ENCODE peak calls at places on chromosomes 11 and 22, in six cellular contexts. I, U, R, Z, D and A are unnamed samples.

GRCh38 chr11:59199546-59200420 is 12.9 kb downstream of the MPEG1 start:
- DNase-seq in I (no peak), U (no peak), R (no peak), Z (no peak), D (no peak), A (no peak)

GRCh38 chr11:122748968-122749687 is 89.2 kb upstream of the CRTAM start:
- DNase-seq in I (peak; percentile 41), U (no peak), R (peak; percentile 95), Z (no peak), D (no peak), A (no peak)

GRCh38 chr11:10488121-10488580 is 33.1 kb downstream of the AMPD3 start:
- DNase-seq in I (no peak), U (peak; percentile 64), R (no peak), Z (no peak), D (no peak), A (no peak)

GRCh38 chr22:44661070-44661469 is 40.9 kb upstream of the PRR5 start:
- DNase-seq in I (no peak), U (no peak), R (no peak), Z (no peak), D (no peak), A (no peak)

GRCh38 chr11:61737131-61737530 is 15.3 kb upstream of the MYRF start:
- DNase-seq in I (no peak), U (no peak), R (no peak), Z (no peak), D (no peak), A (no peak)

GRCh38 chr11:13140028-13140870 is 131.1 kb downstream of the RASSF10 start:
- DNase-seq in I (no peak), U (peak; percentile 80), R (no peak), Z (no peak), D (no peak), A (no peak)

GRCh38 chr11:123441161-123441560 is 11.1 kb downstream of the GRAMD1B start:
- DNase-seq in I (no peak), U (no peak), R (no peak), Z (no peak), D (no peak), A (no peak)

GRCh38 chr11:85685820-85686459 is at the start of gene CCDC89:
- DNase-seq in I (peak; percentile 53), U (no peak), R (peak; percentile 96), Z (peak; percentile 66), D (peak; percentile 76), A (no peak)

GRCh38 chr11:72411623-72412532 is 22.5 kb downstream of the CLPB start:
- DNase-seq in I (no peak), U (peak; percentile 68), R (no peak), Z (no peak), D (peak; percentile 34), A (no peak)

GRCh38 chr11:58576792-58577440 is 1.3 kb upstream of the LPXN start:
- DNase-seq in I (no peak), U (no peak), R (peak; percentile 38), Z (no peak), D (no peak), A (no peak)

GRCh38 chr22:41833369-41834004 is 582 bp downstream of the SREBF2 start:
- DNase-seq in I (peak; percentile 45), U (peak; percentile 43), R (no peak), Z (peak; percentile 54), D (peak; percentile 49), A (no peak)

GRCh38 chr11:45926001-45926401 is 3.5 kb downstream of the LARGE2 start:
- DNase-seq in I (peak; percentile 20), U (no peak), R (no peak), Z (no peak), D (no peak), A (peak; percentile 21)

GRCh38 chr22:48445113-48445827 is 1382.4 kb downstream of the BRD1 start:
- DNase-seq in I (no peak), U (no peak), R (no peak), Z (no peak), D (no peak), A (no peak)

GRCh38 chr11:69498614-69499175 is 17.2 kb downstream of the LINC01488 start:
- DNase-seq in I (no peak), U (no peak), R (no peak), Z (no peak), D (no peak), A (no peak)

GRCh38 chr11:72930011-72930410 is 115.8 kb downstream of the ATG16L2 start:
- DNase-seq in I (no peak), U (peak; percentile 4), R (no peak), Z (no peak), D (no peak), A (no peak)

GRCh38 chr11:130478204-130478701 is 29.8 kb downstream of the ADAMTS15 start:
- DNase-seq in I (no peak), U (peak; percentile 32), R (peak; percentile 83), Z (peak; percentile 85), D (peak; percentile 78), A (no peak)

GRCh38 chr11:21710791-21711190 is 482.1 kb upstream of the ANO5 start:
- DNase-seq in I (no peak), U (no peak), R (no peak), Z (no peak), D (no peak), A (no peak)

GRCh38 chr11:13826505-13827278 is 135.8 kb upstream of the SPON1 start:
- DNase-seq in I (no peak), U (no peak), R (peak; percentile 2), Z (no peak), D (no peak), A (no peak)

GRCh38 chr11:83648610-83649467 is 362.7 kb upstream of the CCDC90B start:
- DNase-seq in I (no peak), U (no peak), R (no peak), Z (no peak), D (no peak), A (no peak)

GRCh38 chr11:128669491-128669890 is 24.4 kb upstream of the FLI1 start:
- DNase-seq in I (no peak), U (no peak), R (peak; percentile 54), Z (no peak), D (no peak), A (no peak)

GRCh38 chr11:114115406-114116054 is 56.0 kb downstream of the ZBTB16 start:
- DNase-seq in I (no peak), U (no peak), R (no peak), Z (no peak), D (no peak), A (no peak)

GRCh38 chr22:43090130-43090789 is 1.1 kb upstream of the TTLL1 start:
- DNase-seq in I (peak; percentile 49), U (peak; percentile 60), R (peak; percentile 78), Z (peak; percentile 43), D (peak; percentile 36), A (no peak)

GRCh38 chr22:43092085-43092484 is 2.9 kb upstream of the TTLL1 start:
- DNase-seq in I (no peak), U (no peak), R (no peak), Z (no peak), D (no peak), A (no peak)

GRCh38 chr22:43094551-43094950 is 5.4 kb upstream of the TTLL1 start:
- DNase-seq in I (no peak), U (no peak), R (no peak), Z (no peak), D (no peak), A (no peak)

GRCh38 chr22:43096420-43096819 is 7.2 kb upstream of the TTLL1 start:
- DNase-seq in I (no peak), U (no peak), R (no peak), Z (no peak), D (no peak), A (no peak)

DNA sequence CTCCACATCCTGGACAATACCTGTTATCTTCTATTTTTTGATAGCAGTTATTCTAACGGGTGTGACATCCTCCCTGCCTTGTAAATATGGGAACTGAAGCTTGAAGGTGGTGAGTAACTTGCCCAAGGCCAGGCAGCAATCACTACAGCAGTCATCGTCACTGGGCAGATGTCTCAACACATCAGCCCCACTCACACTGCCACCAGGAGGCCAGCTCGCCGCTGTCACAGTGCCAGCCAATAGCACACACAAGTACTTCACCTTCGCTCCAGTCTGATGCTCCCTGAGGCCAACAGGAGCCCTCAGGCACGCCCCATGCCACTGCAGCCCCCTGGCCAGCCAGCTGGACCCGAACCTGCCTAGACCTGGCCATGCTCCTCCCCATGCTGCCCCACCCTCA is 4.9 kb upstream of the TTLL1 start:
- DNase-seq in I (no peak), U (peak; percentile 24), R (peak; percentile 56), Z (peak; percentile 47), D (peak; percentile 43), A (no peak)
- TF ChIP-seq CTCF in I (no peak), U (no peak), R (peak; percentile 40), Z (no peak), D (no peak), A (no peak)

GRCh38 chr11:120108154-120108784 is 29.6 kb downstream of the TRIM29 start:
- DNase-seq in I (peak; percentile 85), U (peak; percentile 75), R (peak; percentile 17), Z (peak; percentile 65), D (peak; percentile 63), A (peak; percentile 85)

GRCh38 chr11:120115272-120116000 is 22.5 kb downstream of the TRIM29 start:
- DNase-seq in I (no peak), U (no peak), R (no peak), Z (no peak), D (no peak), A (no peak)

GRCh38 chr11:120109531-120109930 is 28.4 kb downstream of the TRIM29 start:
- DNase-seq in I (no peak), U (no peak), R (no peak), Z (no peak), D (no peak), A (peak; percentile 97)

GRCh38 chr11:120108785-120109168 is 29.1 kb downstream of the TRIM29 start:
- DNase-seq in I (no peak), U (no peak), R (no peak), Z (no peak), D (no peak), A (no peak)

GRCh38 chr11:120112174-120112796 is 25.6 kb downstream of the TRIM29 start:
- DNase-seq in I (no peak), U (no peak), R (no peak), Z (no peak), D (no peak), A (no peak)
- TF ChIP-seq CTCF in I (no peak), U (no peak), R (peak; percentile 44), Z (no peak), D (no peak), A (no peak)

GRCh38 chr22:37103696-37104452 is 5.6 kb downstream of the TMPRSS6 start:
- DNase-seq in I (no peak), U (no peak), R (no peak), Z (no peak), D (no peak), A (no peak)
- TF ChIP-seq CTCF in I (no peak), U (no peak), R (no peak), Z (no peak), D (no peak), A (no peak)

DNA sequence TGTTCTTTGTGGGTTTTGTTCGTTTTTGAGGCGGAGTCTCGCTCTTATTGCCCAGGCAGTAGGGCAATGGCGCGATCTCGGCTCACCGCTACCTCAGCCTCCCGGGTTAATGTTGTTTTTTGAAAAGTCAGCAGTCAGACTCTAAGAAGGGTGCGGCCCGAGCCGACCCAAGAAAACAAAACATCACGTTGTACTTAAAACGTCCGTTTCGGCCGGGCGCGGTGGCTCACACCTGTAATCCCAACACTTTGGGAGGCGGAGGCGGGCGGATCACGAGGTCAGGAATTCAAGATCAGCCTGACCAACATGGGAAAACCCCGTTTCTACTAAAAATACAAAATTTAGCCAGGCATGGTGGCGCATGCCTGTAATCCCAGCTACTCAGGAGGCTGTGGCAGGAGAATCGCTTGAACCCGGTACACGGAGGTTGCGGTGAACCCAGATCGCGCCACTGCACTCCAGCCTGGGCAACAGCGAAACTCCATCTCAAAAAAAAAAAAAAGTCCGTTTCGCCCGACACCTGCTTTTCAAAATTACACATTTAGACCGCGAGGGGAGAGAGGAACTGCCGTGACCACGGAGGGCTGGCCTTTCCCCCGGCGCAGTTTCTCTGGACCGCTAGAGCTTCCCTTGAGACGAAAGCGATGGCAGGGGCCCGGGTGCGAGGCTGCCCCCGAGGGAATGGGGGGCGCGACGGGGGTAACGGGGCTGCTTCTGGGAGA is 636 bp downstream of the CD59 start:
- DNase-seq in I (no peak), U (no peak), R (no peak), Z (no peak), D (peak; percentile 53), A (no peak)
- TF ChIP-seq CTCF in I (no peak), U (no peak), R (no peak), Z (no peak), D (no peak), A (no peak)